ENCODE peak calls at places on chromosomes 13 and 19, in five cellular contexts. B, N, R, W and L are unnamed samples. For H3K4me1, the result is how much of the 10 kb centered on the place peaks cover.

GRCh38 chr13:105914637-105915036 is 620.8 kb downstream of the EFNB2 start:
- DNase-seq in B (no peak), N (no peak), R (no peak), W (peak), L (no peak)

GRCh38 chr19:4660181-4660791 is 9.9 kb downstream of the MYDGF start:
- DNase-seq in B (peak), N (peak), R (no peak), W (no peak), L (peak)

GRCh38 chr13:50012396-50013169 is 2.7 kb upstream of the KCNRG start:
- DNase-seq in B (no peak), N (no peak), R (no peak), W (peak), L (no peak)

GRCh38 chr19:55519461-55520311 is 17.2 kb downstream of the SBK2 start:
- DNase-seq in B (no peak), N (no peak), R (no peak), W (peak), L (no peak)

GRCh38 chr13:43874512-43875092 is 4.9 kb downstream of the CCDC122 start:
- DNase-seq in B (no peak), N (peak), R (no peak), W (peak), L (peak)

GRCh38 chr19:33700408-33700757 is 78.6 kb downstream of the CHST8 start:
- DNase-seq in B (no peak), N (no peak), R (no peak), W (no peak), L (no peak)

GRCh38 chr13:71590654-71591148 is 276.3 kb downstream of the DACH1 start:
- DNase-seq in B (no peak), N (no peak), R (no peak), W (no peak), L (no peak)

GRCh38 chr13:64774915-64775314 is 2455.2 kb downstream of the PCDH9 start:
- DNase-seq in B (no peak), N (no peak), R (no peak), W (no peak), L (no peak)

GRCh38 chr19:57515218-57515617 is 11.9 kb upstream of the ZNF549 start:
- DNase-seq in B (no peak), N (no peak), R (no peak), W (no peak), L (no peak)

GRCh38 chr13:52001120-52001731 is 10.0 kb downstream of the ATP7B start:
- DNase-seq in B (no peak), N (peak), R (no peak), W (peak), L (peak)

GRCh38 chr13:99981115-99982020 is at the start of gene ZIC2:
- DNase-seq in B (no peak), N (peak), R (peak), W (no peak), L (no peak)

GRCh38 chr13:51324714-51325440 is 14.6 kb upstream of the SERPINE3 start:
- DNase-seq in B (no peak), N (no peak), R (no peak), W (no peak), L (peak)

GRCh38 chr19:8206147-8207087 is 2.8 kb upstream of the CERS4 start:
- DNase-seq in B (peak), N (no peak), R (no peak), W (no peak), L (no peak)

GRCh38 chr19:14116918-14117578 is 514 bp downstream of the PRKACA start:
- DNase-seq in B (no peak), N (no peak), R (peak), W (no peak), L (peak)

GRCh38 chr19:38478273-38478971 is 44.9 kb downstream of the RYR1 start:
- DNase-seq in B (no peak), N (peak), R (no peak), W (no peak), L (peak)

GRCh38 chr19:10600149-10600548 is 13.0 kb upstream of the AP1M2 start:
- DNase-seq in B (no peak), N (no peak), R (no peak), W (no peak), L (no peak)

GRCh38 chr19:4730740-4731171 is 7.1 kb upstream of the DPP9 start:
- DNase-seq in B (no peak), N (peak), R (peak), W (no peak), L (peak)

GRCh38 chr13:36163809-36164308 is 32.7 kb upstream of the DCLK1 start:
- DNase-seq in B (peak), N (no peak), R (no peak), W (peak), L (no peak)

GRCh38 chr19:38898788-38899446 is 501 bp downstream of the SIRT2 start:
- DNase-seq in B (peak), N (no peak), R (no peak), W (peak), L (peak)

GRCh38 chr13:76937416-76937815 is 10.9 kb upstream of the ACOD1 start:
- DNase-seq in B (no peak), N (no peak), R (no peak), W (peak), L (no peak)

GRCh38 chr13:98537740-98538139 is 39.2 kb downstream of the STK24 start:
- DNase-seq in B (no peak), N (no peak), R (no peak), W (no peak), L (no peak)
- H3K4me1 ChIP-seq in B (half or more), N (under half), R (half or more), W (under half), L (under half)

GRCh38 chr13:98528663-98529064 is 48.2 kb downstream of the STK24 start:
- DNase-seq in B (no peak), N (no peak), R (no peak), W (peak), L (no peak)
- H3K4me1 ChIP-seq in B (half or more), N (under half), R (half or more), W (under half), L (under half)

DNA sequence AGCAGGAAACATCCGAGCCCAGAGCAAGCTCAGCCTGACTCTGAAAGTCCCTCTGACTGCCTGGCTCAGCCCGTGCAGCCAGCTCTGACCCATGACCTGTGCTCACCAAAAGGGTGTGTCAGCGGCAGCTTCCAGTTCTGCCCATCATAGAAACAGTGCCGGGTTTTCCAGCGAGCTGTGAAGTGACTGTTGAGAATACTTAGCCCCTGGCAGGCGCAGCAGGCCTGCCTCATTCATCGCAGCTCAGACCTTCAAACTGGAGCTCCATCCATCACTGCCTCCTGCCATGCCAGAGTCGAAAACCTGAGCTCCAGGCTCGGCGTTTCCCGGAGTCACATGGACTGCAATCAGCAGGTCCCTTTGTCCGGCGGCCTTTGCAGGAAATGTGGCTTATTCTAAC is 16.3 kb upstream of the GSX1 start:
- DNase-seq in B (no peak), N (no peak), R (no peak), W (no peak), L (no peak)
- H3K4me1 ChIP-seq in B (under half), N (under half), R (under half), W (under half), L (under half)

GRCh38 chr13:33202644-33203169 is 82.8 kb downstream of the STARD13 start:
- DNase-seq in B (no peak), N (no peak), R (no peak), W (no peak), L (no peak)
- H3K4me1 ChIP-seq in B (half or more), N (under half), R (under half), W (under half), L (under half)

GRCh38 chr19:16340654-16341053 is 16.0 kb downstream of the KLF2 start:
- DNase-seq in B (no peak), N (no peak), R (no peak), W (no peak), L (no peak)
- H3K4me1 ChIP-seq in B (under half), N (under half), R (half or more), W (under half), L (under half)

DNA sequence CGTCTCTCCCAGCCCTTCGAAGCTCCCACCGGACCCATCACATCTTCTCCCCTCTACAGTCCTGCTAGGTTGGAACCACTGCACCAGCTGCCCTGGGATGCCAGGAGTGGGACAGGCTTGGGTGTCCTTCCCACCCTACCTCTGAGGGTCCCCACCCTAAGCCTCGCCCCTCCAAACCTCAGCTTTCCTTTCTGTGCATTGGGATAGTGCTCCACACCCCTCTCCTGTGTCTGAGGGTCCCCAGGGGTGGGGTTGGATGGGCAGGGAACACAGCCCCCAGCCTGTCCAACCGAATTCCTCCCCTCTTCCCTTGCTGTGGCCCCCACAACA is 1.9 kb upstream of the BCL3 start:
- DNase-seq in B (no peak), N (no peak), R (no peak), W (no peak), L (no peak)
- H3K4me1 ChIP-seq in B (half or more), N (under half), R (under half), W (under half), L (under half)

DNA sequence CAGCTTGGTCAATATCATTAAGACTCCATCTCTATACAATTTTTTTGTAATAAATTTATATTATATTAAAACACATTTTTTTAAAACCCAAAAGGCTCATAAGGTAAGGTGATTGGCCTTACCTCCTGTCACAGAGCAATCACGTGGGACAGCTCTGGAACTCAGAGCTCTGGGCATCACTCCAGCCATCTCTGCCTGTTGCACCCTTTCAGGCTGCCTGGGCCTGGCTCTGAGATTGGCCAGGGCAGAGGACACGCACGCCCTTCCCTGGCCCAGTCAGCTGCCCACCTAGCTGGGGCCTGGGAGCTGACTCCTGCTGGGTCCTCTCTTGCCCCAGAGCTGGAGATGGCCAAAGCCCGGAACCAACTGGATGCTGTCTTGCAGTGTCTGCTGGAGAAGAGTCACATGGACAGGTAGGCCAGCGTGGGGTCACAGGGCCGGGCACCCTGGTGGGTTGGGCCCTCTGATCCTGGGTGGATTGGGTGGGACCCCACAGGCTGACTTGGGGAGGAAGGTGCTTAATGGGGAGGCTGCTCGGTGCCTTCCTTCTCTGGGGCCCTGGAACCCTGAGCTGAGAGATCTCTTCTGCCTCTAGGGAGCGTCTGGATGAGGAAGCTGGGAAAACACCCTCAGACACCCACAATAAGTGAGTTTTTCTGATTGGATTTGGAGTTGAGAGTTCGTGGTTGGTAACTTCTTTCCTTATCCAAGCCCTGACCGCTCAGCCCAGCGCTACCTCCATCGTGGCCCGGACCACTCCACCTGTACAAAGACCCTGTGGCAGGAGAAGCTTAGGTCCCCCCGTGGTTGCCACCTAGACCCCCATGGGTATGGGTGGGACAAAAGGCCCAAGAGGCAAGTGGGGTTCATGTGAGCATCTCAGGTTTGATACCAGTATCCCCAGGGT is 3.7 kb downstream of the LIN37 start:
- DNase-seq in B (no peak), N (no peak), R (no peak), W (no peak), L (no peak)
- H3K4me1 ChIP-seq in B (half or more), N (under half), R (under half), W (under half), L (under half)

DNA sequence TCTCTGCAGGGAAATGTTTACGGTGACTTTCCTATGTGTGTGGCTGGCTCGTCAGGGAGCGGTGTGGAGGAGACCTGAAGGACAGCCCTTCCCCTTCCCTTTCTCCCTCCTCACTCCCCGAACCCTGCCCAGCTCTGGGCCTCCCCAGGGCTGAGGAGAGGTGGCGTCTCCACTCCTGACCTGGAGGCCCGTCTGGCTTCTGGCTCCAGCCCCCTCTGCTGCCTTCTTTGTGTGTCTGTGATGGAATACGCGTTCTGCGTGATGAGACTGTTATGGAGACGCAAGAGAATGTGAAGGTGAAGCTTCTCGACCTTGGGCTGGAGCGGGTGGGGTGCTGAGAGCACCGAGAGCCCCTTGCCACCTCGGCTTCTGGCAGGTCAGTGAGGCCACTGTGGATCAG is 24.5 kb downstream of the ATP11A start:
- DNase-seq in B (peak), N (no peak), R (no peak), W (no peak), L (no peak)
- H3K4me1 ChIP-seq in B (under half), N (under half), R (under half), W (under half), L (under half)

GRCh38 chr13:40572961-40573360 is 93.5 kb downstream of the FOXO1 start:
- DNase-seq in B (no peak), N (no peak), R (no peak), W (no peak), L (no peak)
- H3K4me1 ChIP-seq in B (half or more), N (under half), R (half or more), W (under half), L (half or more)